ENCODE peak calls at places on chromosome 1, in four cellular contexts. One of them, this sample, is unnamed.

GRCh38 chr1:240070188-240070587 is 21.5 kb upstream of the FMN2 start:
- DNase-seq in uterus: no peak
- DNase-seq in fibroblast of pulmonary artery: no peak
- DNase-seq in brain microvascular endothelial cell: no peak
- DNase-seq in this sample: no peak

GRCh38 chr1:199808110-199808870 is 219.2 kb upstream of the NR5A2 start:
- DNase-seq in uterus: no peak
- DNase-seq in brain microvascular endothelial cell: no peak
- DNase-seq in fibroblast of pulmonary artery: no peak
- DNase-seq in this sample: no peak

GRCh38 chr1:203289281-203289981 is 15.9 kb upstream of the BTG2 start:
- DNase-seq in brain microvascular endothelial cell: no peak
- DNase-seq in uterus: no peak
- DNase-seq in fibroblast of pulmonary artery: no peak
- DNase-seq in this sample: no peak

GRCh38 chr1:53899206-53899628 is 5.2 kb downstream of the DIO1 start:
- DNase-seq in brain microvascular endothelial cell: no peak
- DNase-seq in uterus: peak
- DNase-seq in fibroblast of pulmonary artery: peak
- DNase-seq in this sample: peak

GRCh38 chr1:53088616-53089300 is 26.7 kb downstream of the PODN start:
- DNase-seq in brain microvascular endothelial cell: no peak
- DNase-seq in fibroblast of pulmonary artery: no peak
- DNase-seq in uterus: no peak
- DNase-seq in this sample: no peak

GRCh38 chr1:204846546-204846945 is 24.1 kb upstream of the NFASC start:
- DNase-seq in uterus: no peak
- DNase-seq in brain microvascular endothelial cell: no peak
- DNase-seq in fibroblast of pulmonary artery: no peak
- DNase-seq in this sample: no peak

GRCh38 chr1:150686275-150686674 is 10.7 kb downstream of the GOLPH3L start:
- DNase-seq in fibroblast of pulmonary artery: no peak
- DNase-seq in uterus: no peak
- DNase-seq in brain microvascular endothelial cell: no peak
- DNase-seq in this sample: no peak

GRCh38 chr1:223233410-223234163 is 90.5 kb upstream of the TLR5 start:
- DNase-seq in uterus: no peak
- DNase-seq in brain microvascular endothelial cell: peak
- DNase-seq in fibroblast of pulmonary artery: peak
- DNase-seq in this sample: peak

GRCh38 chr1:180805316-180805715 is 107.4 kb upstream of the KIAA1614 start:
- DNase-seq in brain microvascular endothelial cell: no peak
- DNase-seq in fibroblast of pulmonary artery: no peak
- DNase-seq in uterus: no peak
- DNase-seq in this sample: no peak

GRCh38 chr1:83897516-83897915 is 101.4 kb downstream of the TTLL7 start:
- DNase-seq in fibroblast of pulmonary artery: no peak
- DNase-seq in brain microvascular endothelial cell: no peak
- DNase-seq in uterus: no peak
- DNase-seq in this sample: no peak

GRCh38 chr1:21499283-21499945 is 9.8 kb upstream of the ALPL start:
- DNase-seq in brain microvascular endothelial cell: no peak
- DNase-seq in fibroblast of pulmonary artery: no peak
- DNase-seq in uterus: no peak
- DNase-seq in this sample: no peak

GRCh38 chr1:52225174-52225573 is 83.3 kb downstream of the ZFYVE9 start:
- DNase-seq in brain microvascular endothelial cell: no peak
- DNase-seq in uterus: no peak
- DNase-seq in fibroblast of pulmonary artery: no peak
- DNase-seq in this sample: no peak

GRCh38 chr1:201295861-201296260 is 12.6 kb downstream of the PKP1 start:
- DNase-seq in uterus: no peak
- DNase-seq in brain microvascular endothelial cell: peak
- DNase-seq in fibroblast of pulmonary artery: peak
- DNase-seq in this sample: peak

GRCh38 chr1:228109962-228110488 is 926 bp upstream of the MRPL55 start:
- DNase-seq in brain microvascular endothelial cell: no peak
- DNase-seq in fibroblast of pulmonary artery: peak
- DNase-seq in uterus: peak
- DNase-seq in this sample: no peak

GRCh38 chr1:231322880-231323530 is 14.6 kb downstream of the EXOC8 start:
- DNase-seq in fibroblast of pulmonary artery: no peak
- DNase-seq in brain microvascular endothelial cell: no peak
- DNase-seq in uterus: no peak
- DNase-seq in this sample: no peak

GRCh38 chr1:234611153-234611798 is 1.3 kb upstream of the IRF2BP2 start:
- DNase-seq in fibroblast of pulmonary artery: peak
- DNase-seq in brain microvascular endothelial cell: peak
- DNase-seq in uterus: no peak
- DNase-seq in this sample: peak

GRCh38 chr1:221939598-221939997 is 197.7 kb upstream of the DUSP10 start:
- DNase-seq in uterus: no peak
- DNase-seq in brain microvascular endothelial cell: no peak
- DNase-seq in fibroblast of pulmonary artery: no peak
- DNase-seq in this sample: no peak

GRCh38 chr1:26404641-26405040 is 6.0 kb upstream of the LIN28A start:
- DNase-seq in fibroblast of pulmonary artery: no peak
- DNase-seq in uterus: no peak
- DNase-seq in brain microvascular endothelial cell: no peak
- DNase-seq in this sample: no peak

GRCh38 chr1:29974345-29974744 is 738.0 kb downstream of the PTPRU start:
- DNase-seq in fibroblast of pulmonary artery: peak
- DNase-seq in brain microvascular endothelial cell: peak
- DNase-seq in uterus: no peak
- DNase-seq in this sample: peak

GRCh38 chr1:216711712-216712111 is 11.5 kb downstream of the ESRRG start:
- DNase-seq in brain microvascular endothelial cell: no peak
- DNase-seq in fibroblast of pulmonary artery: no peak
- DNase-seq in uterus: no peak
- DNase-seq in this sample: no peak

GRCh38 chr1:108149796-108150467 is 50.2 kb downstream of the SLC25A24 start:
- DNase-seq in fibroblast of pulmonary artery: peak
- DNase-seq in brain microvascular endothelial cell: peak
- DNase-seq in uterus: no peak
- DNase-seq in this sample: no peak

GRCh38 chr1:114353233-114353632 is 157.8 kb downstream of the TRIM33 start:
- DNase-seq in brain microvascular endothelial cell: peak
- DNase-seq in uterus: peak
- DNase-seq in fibroblast of pulmonary artery: peak
- DNase-seq in this sample: peak

GRCh38 chr1:207308451-207309190 is 12.9 kb upstream of the CD55 start:
- DNase-seq in uterus: no peak
- DNase-seq in fibroblast of pulmonary artery: no peak
- DNase-seq in brain microvascular endothelial cell: no peak
- DNase-seq in this sample: no peak

GRCh38 chr1:207306603-207307002 is 14.9 kb upstream of the CD55 start:
- DNase-seq in fibroblast of pulmonary artery: no peak
- DNase-seq in brain microvascular endothelial cell: no peak
- DNase-seq in uterus: no peak
- DNase-seq in this sample: no peak

GRCh38 chr1:207311888-207312603 is 9.4 kb upstream of the CD55 start:
- DNase-seq in brain microvascular endothelial cell: no peak
- DNase-seq in uterus: no peak
- DNase-seq in fibroblast of pulmonary artery: no peak
- DNase-seq in this sample: no peak

GRCh38 chr1:207312604-207312920 is 8.9 kb upstream of the CD55 start:
- DNase-seq in brain microvascular endothelial cell: no peak
- DNase-seq in uterus: no peak
- DNase-seq in fibroblast of pulmonary artery: no peak
- DNase-seq in this sample: no peak

GRCh38 chr1:207309775-207310273 is 11.7 kb upstream of the CD55 start:
- DNase-seq in uterus: no peak
- DNase-seq in brain microvascular endothelial cell: peak
- DNase-seq in fibroblast of pulmonary artery: peak
- DNase-seq in this sample: peak
- H3K4me3 ChIP-seq in uterus: no peak
- H3K4me3 ChIP-seq in brain microvascular endothelial cell: no peak
- H3K4me3 ChIP-seq in fibroblast of pulmonary artery: peak
- H3K4me3 ChIP-seq in this sample: no peak

GRCh38 chr1:89273324-89273778 is 691 bp upstream of the GBP5 start:
- DNase-seq in brain microvascular endothelial cell: no peak
- DNase-seq in fibroblast of pulmonary artery: no peak
- DNase-seq in uterus: no peak
- DNase-seq in this sample: no peak

GRCh38 chr1:89274431-89274857 is 1.8 kb upstream of the GBP5 start:
- DNase-seq in fibroblast of pulmonary artery: peak
- DNase-seq in brain microvascular endothelial cell: no peak
- DNase-seq in uterus: no peak
- DNase-seq in this sample: no peak

GRCh38 chr1:89271616-89272015 is 1.0 kb downstream of the GBP5 start:
- DNase-seq in uterus: no peak
- DNase-seq in fibroblast of pulmonary artery: peak
- DNase-seq in brain microvascular endothelial cell: no peak
- DNase-seq in this sample: no peak

DNA sequence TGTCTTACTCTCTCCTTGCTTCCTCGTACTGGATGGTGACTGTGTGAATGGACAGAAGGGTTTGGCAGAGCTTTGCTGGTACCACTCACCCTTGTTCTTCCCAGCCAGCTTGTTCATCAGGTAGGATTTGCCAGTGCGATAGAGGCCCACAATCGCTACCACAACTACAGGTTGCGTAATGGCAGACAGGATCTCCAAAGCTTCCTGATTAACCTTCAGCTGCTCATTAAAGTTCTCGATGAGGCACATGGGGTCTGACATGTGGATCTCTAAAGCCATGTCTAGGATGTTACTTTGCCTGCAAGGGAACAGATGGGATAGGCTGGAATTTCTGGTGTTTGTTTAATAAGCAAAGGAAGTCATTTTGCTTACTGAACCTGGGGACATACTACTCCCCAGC is 3.4 kb downstream of the GBP5 start:
- DNase-seq in fibroblast of pulmonary artery: no peak
- DNase-seq in uterus: no peak
- DNase-seq in brain microvascular endothelial cell: no peak
- DNase-seq in this sample: no peak
- H3K4me3 ChIP-seq in fibroblast of pulmonary artery: no peak
- H3K4me3 ChIP-seq in uterus: no peak
- H3K4me3 ChIP-seq in brain microvascular endothelial cell: no peak
- H3K4me3 ChIP-seq in this sample: no peak

GRCh38 chr1:156511656-156512055 is 11.1 kb upstream of the MEF2D start:
- DNase-seq in brain microvascular endothelial cell: no peak
- DNase-seq in fibroblast of pulmonary artery: no peak
- DNase-seq in uterus: no peak
- DNase-seq in this sample: no peak
- H3K4me3 ChIP-seq in brain microvascular endothelial cell: no peak
- H3K4me3 ChIP-seq in fibroblast of pulmonary artery: no peak
- H3K4me3 ChIP-seq in uterus: no peak
- H3K4me3 ChIP-seq in this sample: no peak

DNA sequence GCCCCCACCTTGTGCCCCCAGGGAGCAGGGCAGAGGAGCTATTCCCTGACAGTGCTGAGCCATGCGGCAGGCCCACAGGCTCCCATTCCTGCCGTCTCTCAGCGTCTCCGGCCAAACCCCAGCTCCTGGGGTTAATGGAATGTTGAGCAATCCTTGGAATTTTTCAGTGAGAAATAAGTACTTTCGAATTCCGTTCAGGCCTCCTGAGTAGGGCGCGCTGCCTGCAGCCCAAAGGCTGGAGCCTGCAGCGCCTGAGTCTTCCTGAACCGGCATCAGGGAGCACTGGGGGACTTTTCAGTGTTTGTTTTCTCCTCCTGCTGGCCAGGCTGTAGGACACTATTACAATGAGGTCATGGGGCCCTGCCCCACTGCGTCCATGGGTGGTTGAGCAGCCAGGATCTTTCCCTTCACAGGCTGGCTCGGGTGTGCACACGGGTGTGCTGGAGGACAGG is 33.3 kb upstream of the CSF1 start:
- DNase-seq in uterus: peak
- DNase-seq in fibroblast of pulmonary artery: peak
- DNase-seq in brain microvascular endothelial cell: peak
- DNase-seq in this sample: peak
- H3K4me3 ChIP-seq in uterus: no peak
- H3K4me3 ChIP-seq in fibroblast of pulmonary artery: no peak
- H3K4me3 ChIP-seq in brain microvascular endothelial cell: no peak
- H3K4me3 ChIP-seq in this sample: no peak

GRCh38 chr1:214506972-214507431 is 44.4 kb downstream of the PTPN14 start:
- DNase-seq in brain microvascular endothelial cell: no peak
- DNase-seq in fibroblast of pulmonary artery: no peak
- DNase-seq in uterus: no peak
- DNase-seq in this sample: no peak
- H3K4me3 ChIP-seq in brain microvascular endothelial cell: no peak
- H3K4me3 ChIP-seq in fibroblast of pulmonary artery: no peak
- H3K4me3 ChIP-seq in uterus: no peak
- H3K4me3 ChIP-seq in this sample: no peak

This sample was measured in skeletal muscle cell.